ENCODE peak calls at places on chromosomes 13 and 19, in seven cellular contexts. One of them, this sample, is unnamed.
A peak's percentile ranks its signal among the peaks of the same experiment; 100 is the strongest.

GRCh38 chr19:15776991-15777787 is 10.3 kb upstream of the OR10H5 start:
- DNase-seq in lung: no peak
- DNase-seq in body of pancreas: no peak
- DNase-seq in kidney tubule cell: no peak
- DNase-seq in stimulated activated CD4-positive, alpha-beta T cell treated with anti-CD3 and anti-CD28 coated beads, Interleukin-12 subunit alpha, Interleukin-12 subunit beta, amount 100 ng/mL, for 4 hours: no peak
- DNase-seq in non-pigmented ciliary epithelial cell: no peak
- DNase-seq in EH: no peak
- DNase-seq in this sample: no peak

GRCh38 chr13:36082806-36083205 is 48.4 kb downstream of the DCLK1 start:
- DNase-seq in non-pigmented ciliary epithelial cell: no peak
- DNase-seq in lung: no peak
- DNase-seq in stimulated activated CD4-positive, alpha-beta T cell treated with anti-CD3 and anti-CD28 coated beads, Interleukin-12 subunit alpha, Interleukin-12 subunit beta, amount 100 ng/mL, for 4 hours: no peak
- DNase-seq in body of pancreas: no peak
- DNase-seq in EH: no peak
- DNase-seq in kidney tubule cell: no peak
- DNase-seq in this sample: no peak

GRCh38 chr13:45055198-45055901 is 65.0 kb upstream of the GTF2F2 start:
- DNase-seq in body of pancreas: no peak
- DNase-seq in lung: no peak
- DNase-seq in EH: peak; percentile 91
- DNase-seq in kidney tubule cell: peak; percentile 91
- DNase-seq in stimulated activated CD4-positive, alpha-beta T cell treated with anti-CD3 and anti-CD28 coated beads, Interleukin-12 subunit alpha, Interleukin-12 subunit beta, amount 100 ng/mL, for 4 hours: peak; percentile 41
- DNase-seq in non-pigmented ciliary epithelial cell: peak; percentile 81
- DNase-seq in this sample: peak; percentile 59

GRCh38 chr13:65932587-65933239 is 1297.4 kb downstream of the PCDH9 start:
- DNase-seq in stimulated activated CD4-positive, alpha-beta T cell treated with anti-CD3 and anti-CD28 coated beads, Interleukin-12 subunit alpha, Interleukin-12 subunit beta, amount 100 ng/mL, for 4 hours: no peak
- DNase-seq in non-pigmented ciliary epithelial cell: no peak
- DNase-seq in kidney tubule cell: peak; percentile 64
- DNase-seq in body of pancreas: no peak
- DNase-seq in lung: no peak
- DNase-seq in EH: peak; percentile 83
- DNase-seq in this sample: no peak

GRCh38 chr13:73334459-73334858 is 275.7 kb downstream of the KLF5 start:
- DNase-seq in body of pancreas: no peak
- DNase-seq in stimulated activated CD4-positive, alpha-beta T cell treated with anti-CD3 and anti-CD28 coated beads, Interleukin-12 subunit alpha, Interleukin-12 subunit beta, amount 100 ng/mL, for 4 hours: no peak
- DNase-seq in kidney tubule cell: peak; percentile 49
- DNase-seq in lung: no peak
- DNase-seq in non-pigmented ciliary epithelial cell: no peak
- DNase-seq in EH: peak; percentile 54
- DNase-seq in this sample: no peak

GRCh38 chr13:101915333-101915732 is 462.9 kb downstream of the ITGBL1 start:
- DNase-seq in stimulated activated CD4-positive, alpha-beta T cell treated with anti-CD3 and anti-CD28 coated beads, Interleukin-12 subunit alpha, Interleukin-12 subunit beta, amount 100 ng/mL, for 4 hours: no peak
- DNase-seq in non-pigmented ciliary epithelial cell: no peak
- DNase-seq in EH: no peak
- DNase-seq in body of pancreas: no peak
- DNase-seq in kidney tubule cell: no peak
- DNase-seq in lung: no peak
- DNase-seq in this sample: no peak

GRCh38 chr19:53158119-53158656 is 665 bp downstream of the ZNF347 start:
- DNase-seq in lung: peak; percentile 29
- DNase-seq in EH: peak; percentile 54
- DNase-seq in kidney tubule cell: peak; percentile 53
- DNase-seq in stimulated activated CD4-positive, alpha-beta T cell treated with anti-CD3 and anti-CD28 coated beads, Interleukin-12 subunit alpha, Interleukin-12 subunit beta, amount 100 ng/mL, for 4 hours: peak; percentile 24
- DNase-seq in body of pancreas: peak; percentile 29
- DNase-seq in non-pigmented ciliary epithelial cell: no peak
- DNase-seq in this sample: peak; percentile 38

GRCh38 chr19:35266904-35267817 is 1.6 kb upstream of the USF2 start:
- DNase-seq in non-pigmented ciliary epithelial cell: no peak
- DNase-seq in lung: no peak
- DNase-seq in EH: peak; percentile 48
- DNase-seq in body of pancreas: peak; percentile 53
- DNase-seq in kidney tubule cell: peak; percentile 48
- DNase-seq in stimulated activated CD4-positive, alpha-beta T cell treated with anti-CD3 and anti-CD28 coated beads, Interleukin-12 subunit alpha, Interleukin-12 subunit beta, amount 100 ng/mL, for 4 hours: peak; percentile 56
- DNase-seq in this sample: peak; percentile 54

GRCh38 chr13:52067237-52067636 is 42.7 kb downstream of the UTP14C start:
- DNase-seq in lung: no peak
- DNase-seq in non-pigmented ciliary epithelial cell: no peak
- DNase-seq in stimulated activated CD4-positive, alpha-beta T cell treated with anti-CD3 and anti-CD28 coated beads, Interleukin-12 subunit alpha, Interleukin-12 subunit beta, amount 100 ng/mL, for 4 hours: no peak
- DNase-seq in EH: no peak
- DNase-seq in body of pancreas: no peak
- DNase-seq in kidney tubule cell: no peak
- DNase-seq in this sample: peak; percentile 19

GRCh38 chr13:88895261-88895941 is 1224.2 kb downstream of the SLITRK5 start:
- DNase-seq in body of pancreas: no peak
- DNase-seq in non-pigmented ciliary epithelial cell: no peak
- DNase-seq in EH: no peak
- DNase-seq in lung: no peak
- DNase-seq in kidney tubule cell: no peak
- DNase-seq in stimulated activated CD4-positive, alpha-beta T cell treated with anti-CD3 and anti-CD28 coated beads, Interleukin-12 subunit alpha, Interleukin-12 subunit beta, amount 100 ng/mL, for 4 hours: no peak
- DNase-seq in this sample: no peak

GRCh38 chr19:13953021-13953531 is 767 bp downstream of the DCAF15 start:
- DNase-seq in stimulated activated CD4-positive, alpha-beta T cell treated with anti-CD3 and anti-CD28 coated beads, Interleukin-12 subunit alpha, Interleukin-12 subunit beta, amount 100 ng/mL, for 4 hours: no peak
- DNase-seq in kidney tubule cell: peak; percentile 53
- DNase-seq in non-pigmented ciliary epithelial cell: no peak
- DNase-seq in lung: no peak
- DNase-seq in body of pancreas: no peak
- DNase-seq in EH: peak; percentile 80
- DNase-seq in this sample: peak; percentile 53

GRCh38 chr19:46587861-46588260 is 13.3 kb upstream of the CALM3 start:
- DNase-seq in kidney tubule cell: no peak
- DNase-seq in non-pigmented ciliary epithelial cell: no peak
- DNase-seq in stimulated activated CD4-positive, alpha-beta T cell treated with anti-CD3 and anti-CD28 coated beads, Interleukin-12 subunit alpha, Interleukin-12 subunit beta, amount 100 ng/mL, for 4 hours: no peak
- DNase-seq in lung: no peak
- DNase-seq in EH: no peak
- DNase-seq in body of pancreas: no peak
- DNase-seq in this sample: no peak

GRCh38 chr13:47067296-47067695 is 170.4 kb upstream of the HTR2A start:
- DNase-seq in stimulated activated CD4-positive, alpha-beta T cell treated with anti-CD3 and anti-CD28 coated beads, Interleukin-12 subunit alpha, Interleukin-12 subunit beta, amount 100 ng/mL, for 4 hours: no peak
- DNase-seq in EH: no peak
- DNase-seq in body of pancreas: no peak
- DNase-seq in non-pigmented ciliary epithelial cell: no peak
- DNase-seq in lung: no peak
- DNase-seq in kidney tubule cell: no peak
- DNase-seq in this sample: no peak

This sample was measured in dermis blood vessel endothelial cell.